ENCODE peak calls at places on chromosome 14, in eight cellular contexts. One of them, this sample, is unnamed.

GRCh38 chr14:71314717-71315116 is 407.5 kb downstream of the PCNX1 start:
- DNase-seq in WERI-Rb-1: no peak
- DNase-seq in AG10803: no peak
- DNase-seq in uterus: no peak
- DNase-seq in colonic mucosa: no peak
- DNase-seq in OCI-LY7: no peak
- DNase-seq in cardiac muscle cell: no peak
- DNase-seq in cardiac fibroblast: no peak
- DNase-seq in this sample: no peak

GRCh38 chr14:24431569-24432258 is 2.0 kb downstream of the KHNYN start:
- DNase-seq in WERI-Rb-1: peak; percentile 95
- DNase-seq in AG10803: peak; percentile 94
- DNase-seq in uterus: peak; percentile 88
- DNase-seq in colonic mucosa: peak; percentile 96
- DNase-seq in OCI-LY7: peak; percentile 95
- DNase-seq in cardiac muscle cell: peak; percentile 96
- DNase-seq in cardiac fibroblast: peak; percentile 97
- DNase-seq in this sample: peak; percentile 88

GRCh38 chr14:103624860-103625259 is 4.2 kb upstream of the KLC1 start:
- DNase-seq in WERI-Rb-1: peak; percentile 83
- DNase-seq in AG10803: peak; percentile 82
- DNase-seq in uterus: peak; percentile 71
- DNase-seq in colonic mucosa: peak; percentile 71
- DNase-seq in OCI-LY7: peak; percentile 22
- DNase-seq in cardiac muscle cell: peak; percentile 47
- DNase-seq in cardiac fibroblast: peak; percentile 58
- DNase-seq in this sample: peak; percentile 36

GRCh38 chr14:64943981-64944520 is 1.5 kb upstream of the GPX2 start:
- DNase-seq in WERI-Rb-1: no peak
- DNase-seq in AG10803: no peak
- DNase-seq in uterus: no peak
- DNase-seq in colonic mucosa: peak; percentile 26
- DNase-seq in OCI-LY7: no peak
- DNase-seq in cardiac muscle cell: no peak
- DNase-seq in cardiac fibroblast: no peak
- DNase-seq in this sample: no peak

GRCh38 chr14:78700236-78700635 is 530.1 kb downstream of the NRXN3 start:
- DNase-seq in WERI-Rb-1: no peak
- DNase-seq in AG10803: peak; percentile 4
- DNase-seq in uterus: no peak
- DNase-seq in colonic mucosa: no peak
- DNase-seq in OCI-LY7: no peak
- DNase-seq in cardiac muscle cell: no peak
- DNase-seq in cardiac fibroblast: no peak
- DNase-seq in this sample: no peak

GRCh38 chr14:37428954-37429353 is 166.1 kb downstream of the FOXA1 start:
- DNase-seq in WERI-Rb-1: no peak
- DNase-seq in AG10803: no peak
- DNase-seq in uterus: no peak
- DNase-seq in colonic mucosa: no peak
- DNase-seq in OCI-LY7: no peak
- DNase-seq in cardiac muscle cell: no peak
- DNase-seq in cardiac fibroblast: no peak
- DNase-seq in this sample: no peak

GRCh38 chr14:57610631-57611030 is 117.0 kb upstream of the CCDC198 start:
- DNase-seq in WERI-Rb-1: no peak
- DNase-seq in AG10803: no peak
- DNase-seq in uterus: no peak
- DNase-seq in colonic mucosa: no peak
- DNase-seq in OCI-LY7: no peak
- DNase-seq in cardiac muscle cell: no peak
- DNase-seq in cardiac fibroblast: no peak
- DNase-seq in this sample: no peak

GRCh38 chr14:29217813-29218450 is 451.3 kb downstream of the FOXG1 start:
- DNase-seq in WERI-Rb-1: no peak
- DNase-seq in AG10803: no peak
- DNase-seq in uterus: no peak
- DNase-seq in colonic mucosa: no peak
- DNase-seq in OCI-LY7: no peak
- DNase-seq in cardiac muscle cell: no peak
- DNase-seq in cardiac fibroblast: no peak
- DNase-seq in this sample: no peak

GRCh38 chr14:21860172-21860571 is 186.6 kb upstream of the OR4E1 start:
- DNase-seq in WERI-Rb-1: peak; percentile 9
- DNase-seq in AG10803: no peak
- DNase-seq in uterus: no peak
- DNase-seq in colonic mucosa: no peak
- DNase-seq in OCI-LY7: peak; percentile 40
- DNase-seq in cardiac muscle cell: peak; percentile 30
- DNase-seq in cardiac fibroblast: peak; percentile 3
- DNase-seq in this sample: no peak

GRCh38 chr14:55073856-55074255 is 22.4 kb downstream of the MAPK1IP1L start:
- DNase-seq in WERI-Rb-1: no peak
- DNase-seq in AG10803: peak; percentile 75
- DNase-seq in uterus: no peak
- DNase-seq in colonic mucosa: no peak
- DNase-seq in OCI-LY7: no peak
- DNase-seq in cardiac muscle cell: peak; percentile 86
- DNase-seq in cardiac fibroblast: peak; percentile 79
- DNase-seq in this sample: peak; percentile 84

GRCh38 chr14:27927519-27927918 is 839.1 kb upstream of the FOXG1 start:
- DNase-seq in WERI-Rb-1: no peak
- DNase-seq in AG10803: no peak
- DNase-seq in uterus: no peak
- DNase-seq in colonic mucosa: no peak
- DNase-seq in OCI-LY7: no peak
- DNase-seq in cardiac muscle cell: no peak
- DNase-seq in cardiac fibroblast: no peak
- DNase-seq in this sample: no peak

GRCh38 chr14:24053548-24054323 is 1.9 kb downstream of the CARMIL3 start:
- DNase-seq in WERI-Rb-1: peak; percentile 8
- DNase-seq in AG10803: no peak
- DNase-seq in uterus: no peak
- DNase-seq in colonic mucosa: peak; percentile 13
- DNase-seq in OCI-LY7: no peak
- DNase-seq in cardiac muscle cell: no peak
- DNase-seq in cardiac fibroblast: no peak
- DNase-seq in this sample: no peak

DNA sequence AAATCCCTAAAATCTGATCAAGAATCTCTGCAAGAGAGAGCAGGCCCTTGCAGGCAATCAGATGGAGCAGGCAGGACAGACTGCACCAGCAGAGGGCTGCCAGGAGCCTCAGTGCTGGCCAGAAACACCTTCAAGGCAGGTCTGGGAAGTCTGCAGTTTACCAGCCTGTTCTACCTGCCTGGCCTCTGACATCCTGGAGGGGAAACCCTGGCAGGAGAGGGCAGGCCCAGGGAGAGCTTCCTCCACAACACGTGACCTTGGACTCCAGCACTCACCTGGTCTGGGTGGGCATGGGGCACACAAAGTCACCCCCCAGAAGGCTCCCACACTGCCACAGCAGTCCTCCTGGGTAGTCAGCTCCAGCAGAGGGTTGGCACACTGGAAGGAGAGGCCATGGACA is 56.0 kb downstream of the ISCA2 start:
- DNase-seq in WERI-Rb-1: peak; percentile 56
- DNase-seq in AG10803: peak; percentile 34
- DNase-seq in uterus: no peak
- DNase-seq in colonic mucosa: no peak
- DNase-seq in OCI-LY7: no peak
- DNase-seq in cardiac muscle cell: peak; percentile 27
- DNase-seq in cardiac fibroblast: peak; percentile 31
- DNase-seq in this sample: no peak
- TF ChIP-seq CTCF in WERI-Rb-1: peak; percentile 80
- TF ChIP-seq CTCF in AG10803: peak; percentile 53
- TF ChIP-seq CTCF in uterus: no peak
- TF ChIP-seq CTCF in colonic mucosa: no peak
- TF ChIP-seq CTCF in OCI-LY7: no peak
- TF ChIP-seq CTCF in cardiac muscle cell: peak; percentile 39
- TF ChIP-seq CTCF in cardiac fibroblast: peak; percentile 49
- TF ChIP-seq CTCF in this sample: peak; percentile 41

DNA sequence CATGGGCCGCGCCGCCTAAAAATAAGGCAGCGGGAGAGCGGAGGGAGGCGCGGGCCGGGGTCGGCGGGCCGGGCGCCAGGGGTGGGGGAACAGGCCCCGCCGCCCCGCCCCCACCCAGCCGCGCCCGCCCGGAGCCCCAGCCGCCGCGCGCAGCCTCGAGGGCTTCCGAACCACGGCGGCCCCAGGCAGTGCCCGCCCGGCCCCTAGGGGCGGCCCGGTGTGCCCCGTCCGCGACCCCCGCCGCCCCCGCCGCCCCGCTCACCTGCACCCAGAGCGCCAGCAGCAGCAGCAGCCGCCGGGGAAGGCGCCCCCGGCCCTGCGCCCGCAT is 519 bp downstream of the JAG2 start:
- DNase-seq in WERI-Rb-1: no peak
- DNase-seq in AG10803: no peak
- DNase-seq in uterus: no peak
- DNase-seq in colonic mucosa: no peak
- DNase-seq in OCI-LY7: no peak
- DNase-seq in cardiac muscle cell: no peak
- DNase-seq in cardiac fibroblast: no peak
- DNase-seq in this sample: no peak
- H3K4me3 ChIP-seq in WERI-Rb-1: peak overlapping the region; percentile 49
- H3K4me3 ChIP-seq in AG10803: no peak overlapping the region
- H3K4me3 ChIP-seq in uterus: peak overlapping the region; percentile 20
- H3K4me3 ChIP-seq in colonic mucosa: peak overlapping the region; percentile 31
- H3K4me3 ChIP-seq in OCI-LY7: peak overlapping the region; percentile 46
- H3K4me3 ChIP-seq in cardiac muscle cell: peak overlapping the region; percentile 41
- H3K4me3 ChIP-seq in cardiac fibroblast: no peak overlapping the region
- H3K4me3 ChIP-seq in this sample: no peak overlapping the region

GRCh38 chr14:92088494-92088893 is 17.9 kb downstream of the ATXN3 start:
- DNase-seq in WERI-Rb-1: no peak
- DNase-seq in AG10803: no peak
- DNase-seq in uterus: no peak
- DNase-seq in colonic mucosa: no peak
- DNase-seq in OCI-LY7: no peak
- DNase-seq in cardiac muscle cell: no peak
- DNase-seq in cardiac fibroblast: no peak
- DNase-seq in this sample: no peak

GRCh38 chr14:92093320-92093719 is 13.1 kb downstream of the ATXN3 start:
- DNase-seq in WERI-Rb-1: peak; percentile 23
- DNase-seq in AG10803: no peak
- DNase-seq in uterus: no peak
- DNase-seq in colonic mucosa: no peak
- DNase-seq in OCI-LY7: peak; percentile 28
- DNase-seq in cardiac muscle cell: no peak
- DNase-seq in cardiac fibroblast: peak; percentile 10
- DNase-seq in this sample: no peak
- TF ChIP-seq CTCF in WERI-Rb-1: peak; percentile 44
- TF ChIP-seq CTCF in AG10803: no peak
- TF ChIP-seq CTCF in uterus: no peak
- TF ChIP-seq CTCF in colonic mucosa: no peak
- TF ChIP-seq CTCF in OCI-LY7: peak; percentile 72
- TF ChIP-seq CTCF in cardiac muscle cell: peak; percentile 12
- TF ChIP-seq CTCF in cardiac fibroblast: no peak
- TF ChIP-seq CTCF in this sample: peak; percentile 4

GRCh38 chr14:81942071-81942470 is 408.4 kb upstream of the SEL1L start:
- DNase-seq in WERI-Rb-1: no peak
- DNase-seq in AG10803: no peak
- DNase-seq in uterus: no peak
- DNase-seq in colonic mucosa: no peak
- DNase-seq in OCI-LY7: no peak
- DNase-seq in cardiac muscle cell: no peak
- DNase-seq in cardiac fibroblast: no peak
- DNase-seq in this sample: no peak
- H3K4me3 ChIP-seq in WERI-Rb-1: no peak overlapping the region
- H3K4me3 ChIP-seq in AG10803: no peak overlapping the region
- H3K4me3 ChIP-seq in uterus: no peak overlapping the region
- H3K4me3 ChIP-seq in colonic mucosa: no peak overlapping the region
- H3K4me3 ChIP-seq in OCI-LY7: no peak overlapping the region
- H3K4me3 ChIP-seq in cardiac muscle cell: no peak overlapping the region
- H3K4me3 ChIP-seq in cardiac fibroblast: no peak overlapping the region
- H3K4me3 ChIP-seq in this sample: no peak overlapping the region

GRCh38 chr14:61254803-61255526 is 26.2 kb downstream of the TMEM30B start:
- DNase-seq in WERI-Rb-1: no peak
- DNase-seq in AG10803: no peak
- DNase-seq in uterus: no peak
- DNase-seq in colonic mucosa: no peak
- DNase-seq in OCI-LY7: no peak
- DNase-seq in cardiac muscle cell: no peak
- DNase-seq in cardiac fibroblast: no peak
- DNase-seq in this sample: no peak

GRCh38 chr14:61255968-61256367 is 25.2 kb downstream of the TMEM30B start:
- DNase-seq in WERI-Rb-1: no peak
- DNase-seq in AG10803: no peak
- DNase-seq in uterus: no peak
- DNase-seq in colonic mucosa: no peak
- DNase-seq in OCI-LY7: no peak
- DNase-seq in cardiac muscle cell: no peak
- DNase-seq in cardiac fibroblast: no peak
- DNase-seq in this sample: no peak

GRCh38 chr14:61252354-61253063 is 28.6 kb downstream of the TMEM30B start:
- DNase-seq in WERI-Rb-1: peak; percentile 76
- DNase-seq in AG10803: peak; percentile 98
- DNase-seq in uterus: peak; percentile 52
- DNase-seq in colonic mucosa: peak; percentile 66
- DNase-seq in OCI-LY7: peak; percentile 89
- DNase-seq in cardiac muscle cell: peak; percentile 95
- DNase-seq in cardiac fibroblast: peak; percentile 95
- DNase-seq in this sample: peak; percentile 97

GRCh38 chr14:61250063-61250462 is 31.1 kb downstream of the TMEM30B start:
- DNase-seq in WERI-Rb-1: no peak
- DNase-seq in AG10803: no peak
- DNase-seq in uterus: no peak
- DNase-seq in colonic mucosa: no peak
- DNase-seq in OCI-LY7: no peak
- DNase-seq in cardiac muscle cell: no peak
- DNase-seq in cardiac fibroblast: no peak
- DNase-seq in this sample: no peak

DNA sequence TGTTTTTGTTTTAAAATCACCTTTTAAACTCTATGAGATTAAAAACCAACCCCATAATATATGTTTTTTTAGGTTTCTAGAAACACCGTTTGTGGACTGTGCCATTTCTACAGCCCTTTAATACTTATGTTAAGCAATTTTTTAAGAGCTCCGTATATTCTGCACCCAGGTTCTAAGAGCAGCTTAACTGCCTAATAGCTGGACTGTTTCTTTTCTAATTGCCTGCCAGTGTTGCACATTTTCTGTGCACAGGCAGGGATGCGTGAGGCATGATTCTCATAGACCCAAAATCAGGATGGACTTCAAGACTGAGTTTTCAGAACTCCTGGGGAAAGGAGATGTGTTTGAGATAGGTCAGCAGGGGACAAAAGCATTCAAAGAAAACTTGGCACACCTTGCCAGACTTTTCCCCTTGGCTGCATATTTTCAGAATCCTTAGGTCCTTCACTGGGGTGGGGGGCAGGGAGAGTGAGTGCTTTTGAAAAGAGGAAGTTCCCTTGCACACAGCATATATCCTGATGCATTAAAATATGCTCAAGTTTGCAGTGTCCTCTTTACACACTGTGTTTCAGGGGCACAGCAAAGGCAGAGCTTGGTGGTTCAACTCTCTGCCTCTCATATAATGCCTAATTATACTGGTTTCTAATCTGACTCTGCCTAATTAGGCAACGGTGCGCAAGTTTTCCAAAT is 27.9 kb downstream of the TMEM30B start:
- DNase-seq in WERI-Rb-1: no peak
- DNase-seq in AG10803: no peak
- DNase-seq in uterus: no peak
- DNase-seq in colonic mucosa: no peak
- DNase-seq in OCI-LY7: peak; percentile 76
- DNase-seq in cardiac muscle cell: no peak
- DNase-seq in cardiac fibroblast: no peak
- DNase-seq in this sample: no peak
- TF ChIP-seq CTCF in WERI-Rb-1: no peak
- TF ChIP-seq CTCF in AG10803: no peak
- TF ChIP-seq CTCF in uterus: no peak
- TF ChIP-seq CTCF in colonic mucosa: no peak
- TF ChIP-seq CTCF in OCI-LY7: peak; percentile 52
- TF ChIP-seq CTCF in cardiac muscle cell: no peak
- TF ChIP-seq CTCF in cardiac fibroblast: no peak
- TF ChIP-seq CTCF in this sample: no peak